ENCODE peak calls at places on chromosomes 2 and 18, in five cellular contexts. F, S, W, C and M are unnamed samples. For H3K4me1, the result is how much of the 10 kb centered on the place peaks cover.

GRCh38 chr2:119008108-119008507 is 66.1 kb downstream of the MARCO start:
- DNase-seq in F (no peak), C (peak), W (no peak), S (no peak), M (no peak)

GRCh38 chr2:239971115-239971514 is 54.0 kb downstream of the NDUFA10 start:
- DNase-seq in C (no peak), S (no peak), W (no peak), F (no peak), M (no peak)

GRCh38 chr2:148926291-148926961 is 51.4 kb downstream of the KIF5C start:
- DNase-seq in S (peak), C (peak), F (peak), W (no peak), M (peak)

GRCh38 chr2:191521608-191522208 is 156.2 kb upstream of the NABP1 start:
- DNase-seq in C (peak), W (peak), S (peak), F (no peak), M (no peak)

GRCh38 chr2:200736646-200737274 is 75.0 kb upstream of the BZW1 start:
- DNase-seq in F (no peak), W (peak), C (no peak), S (peak), M (no peak)

GRCh38 chr18:8375269-8375668 is 234.0 kb upstream of the RAB12 start:
- DNase-seq in C (no peak), F (peak), W (no peak), S (no peak), M (no peak)

GRCh38 chr2:42202299-42203008 is 33.3 kb downstream of the EML4 start:
- DNase-seq in W (no peak), S (peak), F (no peak), C (no peak), M (no peak)

GRCh38 chr2:222703866-222704265 is 32.4 kb downstream of the MOGAT1 start:
- DNase-seq in S (peak), W (peak), C (no peak), F (no peak), M (no peak)

GRCh38 chr2:25548587-25548986 is 124.8 kb downstream of the DTNB start:
- DNase-seq in W (no peak), F (no peak), C (no peak), S (no peak), M (no peak)

GRCh38 chr2:18498531-18498930 is 61.9 kb downstream of the RDH14 start:
- DNase-seq in C (no peak), W (no peak), F (no peak), S (no peak), M (no peak)

GRCh38 chr18:63365909-63366269 is 1.1 kb downstream of the KDSR start:
- DNase-seq in W (no peak), F (no peak), S (no peak), C (no peak), M (no peak)

GRCh38 chr2:64204006-64204632 is 59.9 kb upstream of the PELI1 start:
- DNase-seq in F (peak), W (peak), S (peak), C (no peak), M (peak)

GRCh38 chr18:12388440-12388839 is 11.4 kb upstream of the AFG3L2 start:
- DNase-seq in W (no peak), F (no peak), S (no peak), C (no peak), M (no peak)

GRCh38 chr2:215379948-215380347 is 55.9 kb downstream of the FN1 start:
- DNase-seq in F (no peak), S (no peak), W (no peak), C (no peak), M (no peak)

GRCh38 chr18:55268146-55268545 is 308.9 kb upstream of the CCDC68 start:
- DNase-seq in S (peak), W (peak), C (no peak), F (no peak), M (no peak)

GRCh38 chr18:56458770-56459450 is 179.5 kb downstream of the TXNL1 start:
- DNase-seq in S (no peak), F (no peak), W (no peak), C (no peak), M (no peak)

GRCh38 chr18:35713545-35713944 is 132.0 kb downstream of the GALNT1 start:
- DNase-seq in S (peak), F (peak), C (no peak), W (peak), M (no peak)

GRCh38 chr2:32357545-32358482 is 991 bp downstream of the BIRC6 start:
- DNase-seq in C (peak), F (peak), W (peak), S (peak), M (peak)

GRCh38 chr2:68362069-68362468 is 3.0 kb upstream of the PLEK start:
- DNase-seq in F (peak), S (peak), C (peak), W (peak), M (peak)

GRCh38 chr2:170974304-170974993 is 45.4 kb downstream of the GORASP2 start:
- DNase-seq in W (no peak), F (peak), C (no peak), S (peak), M (peak)

GRCh38 chr2:8677646-8678592 is 3.9 kb upstream of the ID2 start:
- DNase-seq in S (peak), C (peak), F (no peak), W (peak), M (no peak)

GRCh38 chr2:8674420-8675009 is 7.3 kb upstream of the ID2 start:
- DNase-seq in F (no peak), W (no peak), S (no peak), C (no peak), M (no peak)

GRCh38 chr2:8676915-8677645 is 4.8 kb upstream of the ID2 start:
- DNase-seq in F (no peak), C (no peak), W (no peak), S (no peak), M (no peak)

GRCh38 chr2:8675543-8675942 is 6.3 kb upstream of the ID2 start:
- DNase-seq in W (no peak), C (no peak), F (no peak), S (no peak), M (no peak)

GRCh38 chr2:8676191-8676914 is 5.5 kb upstream of the ID2 start:
- DNase-seq in W (peak), F (no peak), S (peak), C (no peak), M (no peak)
- H3K4me1 ChIP-seq in W (under half), F (under half), S (under half), C (under half), M (under half)

DNA sequence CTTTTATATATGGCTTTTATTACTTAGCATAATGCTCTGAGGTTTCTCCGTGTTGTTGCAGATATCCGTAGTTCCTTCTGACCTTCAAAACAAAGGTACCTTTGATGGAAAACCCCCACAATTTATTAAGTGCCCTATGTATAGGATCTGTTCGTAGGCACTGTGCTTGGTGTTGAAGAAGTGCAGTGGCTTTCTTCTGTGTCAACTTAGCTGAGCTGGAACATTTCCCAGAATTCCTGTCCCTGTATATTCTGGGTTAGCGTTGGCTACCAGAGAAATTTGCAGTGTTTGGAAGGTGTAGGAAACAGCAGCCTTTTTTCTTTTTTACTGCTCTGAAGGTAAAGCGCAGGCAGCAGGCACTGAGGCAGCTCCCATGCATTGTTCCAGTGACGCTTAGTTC is 56.3 kb upstream of the MSH2 start:
- DNase-seq in S (no peak), F (no peak), W (no peak), C (no peak), M (no peak)
- H2AFZ ChIP-seq in S (no peak), F (no peak), W (no peak), C (no peak), M (no peak)

GRCh38 chr2:23585218-23585945 is 200.4 kb downstream of the KLHL29 start:
- DNase-seq in F (no peak), C (no peak), S (no peak), W (no peak), M (no peak)
- H3K27ac ChIP-seq in F (no peak), C (no peak), S (no peak), W (no peak), M (no peak)

GRCh38 chr18:10477863-10478260 is 23.4 kb downstream of the APCDD1 start:
- DNase-seq in S (no peak), C (no peak), F (no peak), W (no peak), M (no peak)

GRCh38 chr18:10474309-10474708 is 19.9 kb downstream of the APCDD1 start:
- DNase-seq in S (no peak), F (no peak), W (no peak), C (no peak), M (no peak)

GRCh38 chr18:10476430-10476829 is 22.0 kb downstream of the APCDD1 start:
- DNase-seq in S (peak), C (no peak), F (no peak), W (peak), M (no peak)

GRCh38 chr18:10475633-10476388 is 21.4 kb downstream of the APCDD1 start:
- DNase-seq in W (no peak), F (no peak), S (no peak), C (no peak), M (no peak)

GRCh38 chr18:10477121-10477862 is 22.9 kb downstream of the APCDD1 start:
- DNase-seq in C (no peak), W (no peak), S (no peak), F (no peak), M (no peak)
- H3K4me1 ChIP-seq in C (under half), W (under half), S (under half), F (under half), M (under half)